ENCODE peak calls at places on chromosomes 5 and 9, in four cellular contexts. W, N, P and A are unnamed samples.
A peak's percentile ranks its signal among the peaks of the same experiment; 100 is the strongest.

GRCh38 chr9:129929467-129930125 is 94.3 kb downstream of the USP20 start:
- DNase-seq in W (no peak), N (no peak), P (no peak), A (no peak)

GRCh38 chr5:139226131-139226530 is 28.0 kb upstream of the SIL1 start:
- DNase-seq in W (no peak), N (no peak), P (no peak), A (no peak)

GRCh38 chr9:70760228-70760627 is 345.8 kb upstream of the KLF9 start:
- DNase-seq in W (no peak), N (no peak), P (no peak), A (no peak)

GRCh38 chr9:123615381-123615780 is 259.4 kb downstream of the CRB2 start:
- DNase-seq in W (no peak), N (no peak), P (no peak), A (no peak)

GRCh38 chr9:136409557-136410455 is 608 bp downstream of the ENTR1 start:
- DNase-seq in W (no peak), N (peak; percentile 44), P (peak; percentile 48), A (peak; percentile 87)

GRCh38 chr9:13088734-13089427 is 190.6 kb downstream of the MPDZ start:
- DNase-seq in W (no peak), N (peak; percentile 47), P (peak; percentile 89), A (no peak)

GRCh38 chr9:15231788-15232635 is 75.0 kb downstream of the TTC39B start:
- DNase-seq in W (no peak), N (peak; percentile 23), P (peak; percentile 84), A (no peak)

GRCh38 chr9:97510797-97511761 is 9.6 kb downstream of the TMOD1 start:
- DNase-seq in W (no peak), N (peak; percentile 44), P (no peak), A (no peak)

GRCh38 chr5:14560091-14560595 is 21.4 kb upstream of the OTULINL start:
- DNase-seq in W (no peak), N (no peak), P (no peak), A (no peak)

GRCh38 chr9:95021166-95021886 is 294.8 kb downstream of the AOPEP start:
- DNase-seq in W (no peak), N (no peak), P (no peak), A (no peak)

GRCh38 chr5:142819816-142820215 is 49.6 kb downstream of the ARHGAP26 start:
- DNase-seq in W (no peak), N (no peak), P (no peak), A (no peak)

GRCh38 chr5:135192351-135192750 is 158.3 kb upstream of the PITX1 start:
- DNase-seq in W (no peak), N (peak; percentile 83), P (no peak), A (peak; percentile 63)

GRCh38 chr5:115961413-115962238 is 649 bp upstream of the LVRN start:
- DNase-seq in W (no peak), N (no peak), P (peak; percentile 75), A (no peak)

GRCh38 chr5:137366526-137366925 is 132.6 kb downstream of the SPOCK1 start:
- DNase-seq in W (no peak), N (no peak), P (no peak), A (no peak)

GRCh38 chr9:75088646-75089368 is 493 bp downstream of the OSTF1 start:
- DNase-seq in W (peak; percentile 81), N (peak; percentile 46), P (peak; percentile 73), A (peak; percentile 94)

GRCh38 chr5:84384604-84385575 is at the start of gene EDIL3:
- DNase-seq in W (peak; percentile 67), N (no peak), P (peak; percentile 82), A (peak; percentile 69)

GRCh38 chr9:95433096-95433852 is 83.5 kb downstream of the PTCH1 start:
- DNase-seq in W (no peak), N (no peak), P (no peak), A (no peak)

GRCh38 chr9:2729003-2729402 is 11.7 kb downstream of the KCNV2 start:
- DNase-seq in W (no peak), N (no peak), P (no peak), A (no peak)

GRCh38 chr5:171893290-171893890 is 107.8 kb downstream of the SMIM23 start:
- DNase-seq in W (no peak), N (no peak), P (no peak), A (no peak)

GRCh38 chr5:154276932-154277331 is 86.4 kb downstream of the GALNT10 start:
- DNase-seq in W (peak; percentile 91), N (peak; percentile 68), P (no peak), A (no peak)

GRCh38 chr5:158951461-158951860 is 148.3 kb downstream of the EBF1 start:
- DNase-seq in W (no peak), N (no peak), P (no peak), A (no peak)

GRCh38 chr9:93127395-93127911 is 6.6 kb downstream of the NINJ1 start:
- DNase-seq in W (peak; percentile 72), N (no peak), P (no peak), A (peak; percentile 79)

GRCh38 chr9:8457050-8457449 is 657.5 kb upstream of the DMAC1 start:
- DNase-seq in W (no peak), N (no peak), P (no peak), A (no peak)

GRCh38 chr5:1416856-1417469 is 28.3 kb downstream of the SLC6A3 start:
- DNase-seq in W (peak; percentile 35), N (no peak), P (no peak), A (peak; percentile 29)

GRCh38 chr9:7121055-7121454 is 363.3 kb downstream of the KDM4C start:
- DNase-seq in W (no peak), N (peak; percentile 23), P (no peak), A (no peak)

GRCh38 chr5:125023673-125024072 is 277.2 kb upstream of the ZNF608 start:
- DNase-seq in W (no peak), N (no peak), P (no peak), A (no peak)

GRCh38 chr5:112086740-112087139 is 329.7 kb upstream of the NREP start:
- DNase-seq in W (no peak), N (no peak), P (no peak), A (no peak)

GRCh38 chr5:115472601-115473000 is 72.0 kb downstream of the FEM1C start:
- DNase-seq in W (no peak), N (no peak), P (peak; percentile 19), A (no peak)

GRCh38 chr5:153782589-153783238 is 256.0 kb downstream of the FAM114A2 start:
- DNase-seq in W (no peak), N (no peak), P (peak; percentile 68), A (no peak)

GRCh38 chr5:140234590-140234989 is 59.6 kb downstream of the CYSTM1 start:
- DNase-seq in W (no peak), N (no peak), P (no peak), A (no peak)

GRCh38 chr9:135478858-135479468 is 619 bp upstream of the PPP1R26 start:
- DNase-seq in W (peak; percentile 73), N (peak; percentile 38), P (peak; percentile 65), A (peak; percentile 76)

GRCh38 chr9:18544456-18544855 is 70.5 kb downstream of the ADAMTSL1 start:
- DNase-seq in W (no peak), N (no peak), P (no peak), A (no peak)

GRCh38 chr5:65728219-65728618 is 6.2 kb downstream of the NLN start:
- DNase-seq in W (no peak), N (no peak), P (no peak), A (no peak)

GRCh38 chr5:153222956-153223355 is 267.5 kb upstream of the GRIA1 start:
- DNase-seq in W (no peak), N (no peak), P (no peak), A (no peak)

GRCh38 chr5:113053614-113054013 is 77.0 kb downstream of the DCP2 start:
- DNase-seq in W (no peak), N (peak; percentile 56), P (no peak), A (no peak)

GRCh38 chr9:136606687-136607333 is 55.9 kb upstream of the EGFL7 start:
- DNase-seq in W (no peak), N (peak; percentile 37), P (no peak), A (no peak)

GRCh38 chr9:124018731-124019697 is 7.4 kb downstream of the LHX2 start:
- DNase-seq in W (no peak), N (no peak), P (peak; percentile 64), A (no peak)

GRCh38 chr5:95727764-95728191 is 3.4 kb upstream of the RHOBTB3 start:
- DNase-seq in W (no peak), N (no peak), P (peak; percentile 5), A (no peak)

GRCh38 chr9:73080110-73080683 is 71.5 kb upstream of the ANXA1 start:
- DNase-seq in W (no peak), N (no peak), P (peak; percentile 43), A (no peak)
- TF ChIP-seq POLR2AphosphoS5 in W (no peak), N (no peak), P (no peak), A (no peak)

DNA sequence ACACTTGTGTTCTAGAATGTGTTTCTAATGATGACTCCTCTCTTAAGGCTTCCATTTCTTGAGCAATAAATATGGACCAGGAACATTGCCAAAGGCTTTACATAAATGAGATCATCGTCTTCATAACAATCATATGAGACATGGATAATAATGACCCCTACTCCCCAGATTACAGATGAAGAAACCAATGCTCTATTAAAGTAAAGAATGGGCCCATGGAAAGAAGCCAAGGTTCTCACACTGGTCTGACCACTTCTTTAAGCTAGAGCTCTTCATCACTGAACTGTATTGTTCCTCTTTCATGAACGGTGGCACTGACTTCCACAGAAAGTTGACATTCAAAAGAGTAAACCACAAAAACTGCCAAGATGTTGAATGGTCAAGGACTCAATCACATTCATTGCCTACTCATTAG is 65.3 kb downstream of the MARCHF3 start:
- DNase-seq in W (no peak), N (no peak), P (no peak), A (no peak)
- H3K4me3 ChIP-seq in W (no peak overlapping the region), N (no peak overlapping the region), P (no peak overlapping the region), A (no peak overlapping the region)

GRCh38 chr9:126461029-126461428 is 134.4 kb downstream of the MVB12B start:
- DNase-seq in W (no peak), N (no peak), P (peak; percentile 44), A (peak; percentile 42)

GRCh38 chr9:126461608-126462007 is 135.0 kb downstream of the MVB12B start:
- DNase-seq in W (no peak), N (no peak), P (no peak), A (peak; percentile 55)

GRCh38 chr9:126462617-126463016 is 136.0 kb downstream of the MVB12B start:
- DNase-seq in W (no peak), N (no peak), P (no peak), A (peak; percentile 20)

GRCh38 chr9:126464694-126465441 is 138.2 kb downstream of the MVB12B start:
- DNase-seq in W (peak; percentile 19), N (no peak), P (no peak), A (peak; percentile 39)

GRCh38 chr9:126463426-126463825 is 136.8 kb downstream of the MVB12B start:
- DNase-seq in W (peak; percentile 5), N (no peak), P (no peak), A (no peak)
- H3K36me3 ChIP-seq in W (peaks cover 4% of the 10 kb centered on the region), N (no peaks in the 10 kb centered on the region), P (no peaks in the 10 kb centered on the region), A (peaks cover 21% of the 10 kb centered on the region)

GRCh38 chr5:149425729-149426128 is 46.6 kb upstream of the IL17B start:
- DNase-seq in W (no peak), N (no peak), P (no peak), A (no peak)
- TF ChIP-seq POLR2AphosphoS5 in W (peak; percentile 64), N (no peak), P (no peak), A (no peak)

GRCh38 chr5:119631660-119632059 is 2.3 kb downstream of the FAM170A start:
- DNase-seq in W (no peak), N (no peak), P (no peak), A (no peak)
- H3K4me3 ChIP-seq in W (no peak overlapping the region), N (no peak overlapping the region), P (no peak overlapping the region), A (no peak overlapping the region)

GRCh38 chr5:173321886-173322285 is 6.3 kb downstream of the STC2 start:
- DNase-seq in W (no peak), N (no peak), P (no peak), A (no peak)
- H3K36me3 ChIP-seq in W (no peaks in the 10 kb centered on the region), N (peaks cover 85% of the 10 kb centered on the region), P (peaks cover 67% of the 10 kb centered on the region), A (no peaks in the 10 kb centered on the region)